ENCODE peak calls at places on chromosomes 4 and X, in five cellular contexts. V is fibroblast of the aortic adventitia, N is GM20000, Q is HEK293T, W is Calu3. D is an unnamed sample.

GRCh38 chr4:177214935-177215334 is 94.7 kb upstream of the NEIL3 start:
- DNase-seq in V (no peak), N (no peak), Q (no peak), W (no peak), D (no peak)

GRCh38 chrX:19774905-19775304 is 112.5 kb downstream of the SH3KBP1 start:
- DNase-seq in V (no peak), N (no peak), Q (no peak), W (no peak), D (no peak)

GRCh38 chr4:338759-339097 is 1.1 kb downstream of the ZNF141 start:
- DNase-seq in V (peak), N (no peak), Q (no peak), W (peak), D (no peak)

GRCh38 chr4:156931267-156931666 is 40.3 kb downstream of the PDGFC start:
- DNase-seq in V (peak), N (no peak), Q (peak), W (peak), D (no peak)

GRCh38 chr4:185322805-185323204 is 72.9 kb downstream of the LRP2BP start:
- DNase-seq in V (no peak), N (no peak), Q (no peak), W (no peak), D (no peak)

GRCh38 chr4:98653890-98654867 is 4.2 kb downstream of the TSPAN5 start:
- DNase-seq in V (peak), N (no peak), Q (no peak), W (no peak), D (no peak)

GRCh38 chr4:164977243-164978164 is at the start of gene TRIM61:
- DNase-seq in V (peak), N (peak), Q (no peak), W (no peak), D (peak)

GRCh38 chrX:2188316-2188715 is 312.5 kb downstream of the DHRSX start:
- DNase-seq in V (no peak), N (no peak), Q (no peak), W (no peak), D (no peak)

GRCh38 chr4:151176711-151177110 is 77.3 kb downstream of the RPS3A start:
- DNase-seq in V (no peak), N (no peak), Q (no peak), W (no peak), D (no peak)

GRCh38 chr4:125168531-125168930 is 146.2 kb upstream of the FAT4 start:
- DNase-seq in V (peak), N (no peak), Q (no peak), W (no peak), D (no peak)

GRCh38 chr4:24858550-24858949 is 54.3 kb downstream of the CCDC149 start:
- DNase-seq in V (no peak), N (no peak), Q (no peak), W (no peak), D (no peak)

GRCh38 chr4:76866641-76867040 is 31.3 kb downstream of the SOWAHB start:
- DNase-seq in V (no peak), N (no peak), Q (no peak), W (no peak), D (no peak)

GRCh38 chrX:68403060-68403459 is 30.2 kb downstream of the OPHN1 start:
- DNase-seq in V (no peak), N (no peak), Q (no peak), W (no peak), D (no peak)

GRCh38 chr4:26509681-26510333 is 19.5 kb upstream of the CCKAR start:
- DNase-seq in V (peak), N (no peak), Q (no peak), W (no peak), D (no peak)

GRCh38 chr4:82715731-82716617 is 82.6 kb downstream of the SCD5 start:
- DNase-seq in V (peak), N (no peak), Q (no peak), W (no peak), D (no peak)

GRCh38 chrX:146863566-146863965 is 49.0 kb upstream of the CXorf51A start:
- DNase-seq in V (peak), N (no peak), Q (no peak), W (no peak), D (peak)

GRCh38 chrX:137428251-137428661 is 137.7 kb upstream of the ZIC3 start:
- DNase-seq in V (no peak), N (peak), Q (no peak), W (no peak), D (no peak)

GRCh38 chrX:71367396-71367795 is 1.2 kb downstream of the TAF1 start:
- DNase-seq in V (peak), N (no peak), Q (no peak), W (no peak), D (no peak)

GRCh38 chr4:2040391-2041233 is 18.5 kb upstream of the NAT8L start:
- DNase-seq in V (no peak), N (peak), Q (no peak), W (no peak), D (no peak)

GRCh38 chrX:53831662-53832635 is 145.4 kb upstream of the HUWE1 start:
- DNase-seq in V (peak), N (peak), Q (peak), W (peak), D (peak)

GRCh38 chr4:15451181-15451865 is 18.4 kb upstream of the CC2D2A start:
- DNase-seq in V (peak), N (no peak), Q (no peak), W (no peak), D (no peak)

GRCh38 chrX:136531951-136532350 is at the start of gene VGLL1:
- DNase-seq in V (no peak), N (no peak), Q (no peak), W (peak), D (no peak)

GRCh38 chr4:154916068-154916467 is 135.0 kb downstream of the RBM46 start:
- DNase-seq in V (no peak), N (no peak), Q (no peak), W (no peak), D (no peak)

GRCh38 chrX:136166221-136166855 is 19.0 kb downstream of the FHL1 start:
- DNase-seq in V (peak), N (no peak), Q (peak), W (peak), D (no peak)

GRCh38 chr4:5050520-5050955 is 742 bp upstream of the STK32B start:
- DNase-seq in V (peak), N (peak), Q (peak), W (peak), D (peak)

GRCh38 chr4:146915132-146915531 is 30.5 kb downstream of the TTC29 start:
- DNase-seq in V (no peak), N (no peak), Q (no peak), W (no peak), D (no peak)

GRCh38 chr4:5839751-5840674 is 52.9 kb downstream of the CRMP1 start:
- DNase-seq in V (peak), N (no peak), Q (no peak), W (no peak), D (no peak)

GRCh38 chr4:94758700-94759399 is 1.1 kb downstream of the BMPR1B start:
- DNase-seq in V (no peak), N (no peak), Q (peak), W (peak), D (peak)

GRCh38 chrX:10450229-10450958 is 170.0 kb downstream of the MID1 start:
- DNase-seq in V (peak), N (no peak), Q (no peak), W (no peak), D (no peak)

GRCh38 chr4:168757500-168757899 is 252.6 kb downstream of the CBR4 start:
- DNase-seq in V (no peak), N (no peak), Q (no peak), W (no peak), D (no peak)

GRCh38 chr4:183348706-183349659 is 26.8 kb upstream of the CLDN24 start:
- DNase-seq in V (peak), N (no peak), Q (no peak), W (peak), D (no peak)

GRCh38 chrX:74389016-74389415 is 32.3 kb upstream of the SLC16A2 start:
- DNase-seq in V (no peak), N (no peak), Q (no peak), W (no peak), D (no peak)